ENCODE peak calls at places on chromosomes 3 and 15, in six cellular contexts. I is A549, Z is fibroblast of mammary gland, B is MCF 10A, K is GM06990, A is mesothelial cell of epicardium. C is an unnamed sample.

GRCh38 chr15:52653451-52653964 is 25.7 kb downstream of the ATOSA start:
- DNase-seq in I (peak; percentile 84), Z (peak; percentile 83), B (peak; percentile 92), K (no peak), A (no peak), C (no peak)

GRCh38 chr3:152254031-152254430 is 14.7 kb upstream of the MBNL1 start:
- DNase-seq in I (no peak), Z (no peak), B (no peak), K (no peak), A (no peak), C (no peak)

GRCh38 chr3:45479627-45480026 is 91.3 kb downstream of the LARS2 start:
- DNase-seq in I (no peak), Z (peak; percentile 72), B (peak; percentile 68), K (no peak), A (no peak), C (no peak)

GRCh38 chr3:99896482-99896881 is 78.8 kb downstream of the CMSS1 start:
- DNase-seq in I (no peak), Z (no peak), B (no peak), K (no peak), A (no peak), C (no peak)

GRCh38 chr3:187983484-187984124 is 170.4 kb upstream of the LPP start:
- DNase-seq in I (no peak), Z (no peak), B (no peak), K (no peak), A (no peak), C (no peak)

GRCh38 chr3:186694288-186695032 is 22.7 kb upstream of the KNG1 start:
- DNase-seq in I (no peak), Z (no peak), B (peak; percentile 34), K (no peak), A (no peak), C (no peak)

GRCh38 chr3:188948658-188949400 is 222.9 kb upstream of the TPRG1 start:
- DNase-seq in I (peak; percentile 66), Z (peak; percentile 99), B (peak; percentile 97), K (no peak), A (no peak), C (no peak)

GRCh38 chr3:147313513-147313912 is 92.8 kb downstream of the ZIC4 start:
- DNase-seq in I (no peak), Z (no peak), B (no peak), K (no peak), A (no peak), C (no peak)

GRCh38 chr3:51677358-51677757 is 6.3 kb downstream of the TEX264 start:
- DNase-seq in I (no peak), Z (no peak), B (no peak), K (no peak), A (no peak), C (no peak)

GRCh38 chr15:89416339-89417183 is 79.8 kb downstream of the RHCG start:
- DNase-seq in I (peak; percentile 90), Z (peak; percentile 74), B (peak; percentile 73), K (peak; percentile 76), A (peak; percentile 78), C (peak; percentile 66)

GRCh38 chr15:64678126-64678819 is 97.1 kb downstream of the RBPMS2 start:
- DNase-seq in I (no peak), Z (no peak), B (no peak), K (no peak), A (no peak), C (no peak)

GRCh38 chr3:42690766-42691680 is 5.7 kb downstream of the KLHL40 start:
- DNase-seq in I (no peak), Z (no peak), B (no peak), K (no peak), A (no peak), C (no peak)

DNA sequence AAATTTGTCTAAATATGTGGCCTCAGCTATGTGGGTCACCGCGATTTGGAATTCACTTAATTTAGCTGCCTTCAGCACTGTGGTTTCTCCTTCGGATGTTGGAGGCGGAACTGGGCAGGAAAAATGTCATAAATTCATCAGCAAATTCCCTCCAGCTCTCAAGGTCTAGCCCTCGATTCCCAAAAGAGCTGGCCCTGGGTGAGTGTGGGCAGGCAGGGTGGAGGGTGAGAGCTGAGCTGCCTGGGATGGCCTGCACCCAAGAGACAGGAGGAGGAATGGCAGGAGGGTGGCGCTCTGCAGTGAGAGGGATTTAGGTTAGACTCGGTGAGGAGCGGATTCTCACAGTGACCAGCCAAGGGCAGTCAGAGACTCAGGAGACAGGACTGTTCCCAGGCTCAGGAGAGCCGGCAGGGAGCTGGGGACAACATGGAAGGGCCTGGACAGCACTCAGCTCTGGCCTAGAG is 57.1 kb downstream of the FEM1B start:
- DNase-seq in I (no peak), Z (peak; percentile 43), B (peak; percentile 34), K (no peak), A (no peak), C (no peak)
- TF ChIP-seq CTCF in I (no peak), Z (no peak), B (no peak), K (no peak), A (no peak), C (no peak)

DNA sequence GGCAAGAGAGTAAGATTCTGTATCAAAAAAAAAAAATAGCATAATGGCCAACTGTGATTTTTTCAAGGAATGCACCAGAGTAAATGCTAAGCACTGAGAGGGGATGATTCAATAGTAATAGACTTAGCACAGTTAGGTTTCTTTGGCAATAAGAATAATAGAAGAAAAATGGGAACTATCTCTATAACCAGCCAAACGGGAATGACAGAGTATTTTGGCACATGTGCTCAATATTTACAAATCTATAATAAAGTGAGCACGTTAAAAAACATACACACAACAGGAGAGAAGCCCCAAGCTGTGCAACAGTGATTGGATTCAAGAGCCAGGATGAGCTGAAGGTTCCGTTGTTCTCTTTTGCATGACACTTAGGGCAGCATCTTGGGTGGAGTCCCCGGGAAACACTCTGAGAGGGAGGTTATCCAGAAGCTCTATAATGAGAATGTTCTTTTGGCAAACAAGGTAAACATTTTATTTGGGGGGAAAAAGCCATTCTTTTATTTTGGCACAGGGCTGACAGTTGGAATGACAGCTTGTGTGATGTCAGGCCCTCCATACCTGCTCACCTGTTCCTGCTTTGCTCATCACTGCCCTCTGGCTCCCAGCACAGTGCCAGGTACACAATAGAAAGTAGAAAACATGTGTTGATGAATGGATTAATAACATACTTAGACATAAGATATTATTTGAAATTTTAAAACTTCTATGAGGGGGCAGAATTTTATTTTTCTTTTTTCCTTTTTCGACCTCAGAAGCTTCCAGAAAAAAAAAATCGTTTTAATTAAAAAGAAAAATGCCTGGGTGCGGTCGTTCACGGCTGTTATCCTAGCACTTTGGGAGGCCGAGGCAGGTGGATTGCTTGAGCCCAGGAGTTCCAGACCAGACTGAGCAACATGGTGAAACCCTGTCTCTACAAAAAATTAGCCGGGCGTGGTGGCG is 44.0 kb upstream of the MUC4 start:
- DNase-seq in I (no peak), Z (no peak), B (peak; percentile 31), K (no peak), A (no peak), C (no peak)
- TF ChIP-seq CTCF in I (no peak), Z (no peak), B (no peak), K (peak; percentile 29), A (no peak), C (no peak)

GRCh38 chr15:68630836-68631235 is 52.0 kb downstream of the CORO2B start:
- DNase-seq in I (no peak), Z (no peak), B (no peak), K (no peak), A (no peak), C (no peak)
- TF ChIP-seq CTCF in I (no peak), Z (no peak), B (no peak), K (no peak), A (no peak), C (no peak)

DNA sequence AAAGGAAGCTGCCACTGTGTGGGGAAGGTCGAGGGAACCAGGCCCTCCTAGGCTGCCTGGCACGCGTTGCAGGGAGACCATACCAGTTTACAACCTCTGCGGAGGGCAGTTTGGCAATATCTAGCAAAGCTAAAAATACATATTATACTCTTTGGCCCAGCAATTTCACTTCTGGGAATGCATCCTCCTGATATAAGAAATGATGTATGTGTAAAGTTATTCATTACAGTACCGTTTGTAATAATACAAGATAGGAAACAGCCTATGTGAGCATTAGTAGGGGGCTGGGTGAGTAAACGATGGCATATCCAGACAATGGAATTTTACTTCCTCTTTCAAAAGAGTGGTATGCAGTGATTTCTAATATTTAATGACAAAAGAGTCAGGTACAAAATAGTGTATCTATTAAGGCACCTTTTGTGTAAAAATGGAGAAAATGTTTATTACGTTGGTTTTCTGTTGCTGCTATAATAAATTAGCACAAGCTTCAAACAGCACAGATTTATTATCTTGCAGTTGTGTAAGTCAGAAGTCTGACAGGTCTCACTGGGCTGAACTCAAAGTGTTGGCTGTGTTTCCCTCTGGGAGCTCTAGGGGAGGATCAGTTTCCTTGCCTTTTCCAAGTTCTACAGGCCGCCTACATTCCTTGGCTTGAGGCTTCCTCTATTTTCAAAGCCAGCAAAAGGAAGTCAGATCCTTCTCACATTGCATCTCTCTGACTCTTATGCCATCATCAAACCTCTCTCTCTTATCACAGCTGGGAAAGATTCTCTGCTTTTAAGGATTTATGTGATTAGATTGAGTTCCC is 9.0 kb downstream of the APOD start:
- DNase-seq in I (no peak), Z (peak; percentile 24), B (no peak), K (no peak), A (no peak), C (no peak)
- TF ChIP-seq CTCF in I (no peak), Z (no peak), B (no peak), K (no peak), A (no peak), C (no peak)

GRCh38 chr3:196493292-196493691 is 10.3 kb downstream of the RNF168 start:
- DNase-seq in I (no peak), Z (no peak), B (no peak), K (no peak), A (no peak), C (no peak)

GRCh38 chr3:196486263-196486662 is 17.3 kb downstream of the RNF168 start:
- DNase-seq in I (no peak), Z (peak; percentile 8), B (peak; percentile 29), K (no peak), A (no peak), C (no peak)

GRCh38 chr3:196492080-196492479 is 11.5 kb downstream of the RNF168 start:
- DNase-seq in I (no peak), Z (no peak), B (no peak), K (no peak), A (no peak), C (no peak)

GRCh38 chr3:196489747-196490146 is 13.8 kb downstream of the RNF168 start:
- DNase-seq in I (no peak), Z (no peak), B (no peak), K (no peak), A (no peak), C (no peak)
- TF ChIP-seq CTCF in I (no peak), Z (no peak), B (no peak), K (no peak), A (no peak), C (no peak)

GRCh38 chr3:81716870-81717509 is 44.5 kb downstream of the GBE1 start:
- DNase-seq in I (peak; percentile 73), Z (peak; percentile 69), B (peak; percentile 67), K (no peak), A (no peak), C (no peak)
- TF ChIP-seq CTCF in I (no peak), Z (no peak), B (no peak), K (no peak), A (no peak), C (no peak)

DNA sequence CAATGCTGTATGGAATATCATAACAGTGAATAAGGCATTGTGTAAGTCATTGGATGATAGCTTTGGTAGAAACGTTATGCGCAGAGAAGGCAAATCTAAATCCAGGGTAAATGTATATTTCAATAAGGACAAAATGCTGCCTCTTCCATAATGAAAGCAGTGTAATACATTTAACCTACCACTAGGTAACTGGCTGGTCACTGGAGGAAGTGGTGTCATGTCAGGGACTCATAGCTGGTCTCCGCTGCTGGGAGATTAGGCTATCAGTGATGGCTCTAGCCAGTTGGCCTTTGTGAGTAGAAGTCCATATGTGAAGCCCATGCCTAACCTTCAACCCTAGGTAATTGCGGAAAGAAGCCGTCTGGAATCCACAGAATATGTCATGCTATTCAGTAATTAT is 140.9 kb downstream of the NLGN1 start:
- DNase-seq in I (no peak), Z (no peak), B (no peak), K (no peak), A (no peak), C (no peak)
- TF ChIP-seq CTCF in I (no peak), Z (peak; percentile 11), B (no peak), K (no peak), A (peak; percentile 38), C (no peak)

C was measured in natural killer cell.